ENCODE peak calls at places on chromosomes 1 and 21, in four cellular contexts. G is CD4-positive, alpha-beta T cell; N is HEK293T; D is glutamatergic neuron. U is an unnamed sample.

GRCh38 chr1:61588736-61589381 is 136.1 kb downstream of the TM2D1 start:
- DNase-seq in G (peak; percentile 35), N (peak; percentile 87), D (peak; percentile 81), U (peak; percentile 79)

GRCh38 chr1:225996946-225997545 is 2.1 kb downstream of the SDE2 start:
- DNase-seq in G (no peak), N (no peak), D (no peak), U (no peak)

GRCh38 chr1:61221642-61222041 is 139.3 kb downstream of the NFIA start:
- DNase-seq in G (no peak), N (no peak), D (no peak), U (no peak)

GRCh38 chr1:44661786-44662682 is 12.2 kb downstream of the TMEM53 start:
- DNase-seq in G (no peak), N (no peak), D (no peak), U (no peak)

GRCh38 chr1:49346767-49347349 is 570.2 kb upstream of the BEND5 start:
- DNase-seq in G (no peak), N (no peak), D (no peak), U (no peak)

GRCh38 chr1:193626695-193627094 is 440.3 kb upstream of the B3GALT2 start:
- DNase-seq in G (no peak), N (no peak), D (no peak), U (no peak)

GRCh38 chr21:32257952-32258785 is 20.7 kb downstream of the MIS18A start:
- DNase-seq in G (no peak), N (peak; percentile 84), D (peak; percentile 76), U (peak; percentile 83)

GRCh38 chr1:16366722-16367257 is at the start of gene SZRD1:
- DNase-seq in G (peak; percentile 94), N (peak; percentile 92), D (peak; percentile 93), U (peak; percentile 94)

GRCh38 chr1:56317722-56318121 is 261.6 kb downstream of the PLPP3 start:
- DNase-seq in G (no peak), N (no peak), D (no peak), U (no peak)

GRCh38 chr1:239914827-239915231 is 176.9 kb upstream of the FMN2 start:
- DNase-seq in G (no peak), N (no peak), D (no peak), U (no peak)

GRCh38 chr1:111887385-111887784 is 102.1 kb downstream of the KCND3 start:
- DNase-seq in G (no peak), N (no peak), D (no peak), U (no peak)

GRCh38 chr1:229952670-229953520 is 114.1 kb upstream of the GALNT2 start:
- DNase-seq in G (no peak), N (no peak), D (no peak), U (no peak)

GRCh38 chr1:65416767-65417166 is 3.7 kb upstream of the LEPR start:
- DNase-seq in G (no peak), N (no peak), D (no peak), U (no peak)

GRCh38 chr1:215992620-215993019 is 425.5 kb downstream of the KCTD3 start:
- DNase-seq in G (no peak), N (peak; percentile 33), D (no peak), U (peak; percentile 45)

GRCh38 chr1:247165674-247166073 is 6.1 kb downstream of the ZNF124 start:
- DNase-seq in G (no peak), N (no peak), D (no peak), U (no peak)

GRCh38 chr1:220511785-220512184 is 16.2 kb upstream of the MARK1 start:
- DNase-seq in G (no peak), N (peak; percentile 34), D (no peak), U (no peak)

GRCh38 chr1:180294711-180295110 is 64.6 kb downstream of the LHX4 start:
- DNase-seq in G (no peak), N (no peak), D (no peak), U (no peak)

GRCh38 chr1:178652506-178652905 is 72.5 kb upstream of the RALGPS2 start:
- DNase-seq in G (no peak), N (no peak), D (no peak), U (no peak)

GRCh38 chr1:93579891-93580290 is 101.7 kb downstream of the BCAR3 start:
- DNase-seq in G (no peak), N (no peak), D (no peak), U (peak; percentile 7)

GRCh38 chr1:116393015-116393414 is 20.0 kb downstream of the ATP1A1 start:
- DNase-seq in G (no peak), N (no peak), D (no peak), U (no peak)

GRCh38 chr1:232127190-232127589 is 500.6 kb downstream of the DISC1 start:
- DNase-seq in G (no peak), N (no peak), D (no peak), U (no peak)

GRCh38 chr1:84715620-84716019 is 25.4 kb upstream of the SSX2IP start:
- DNase-seq in G (no peak), N (no peak), D (peak; percentile 35), U (peak; percentile 74)